ENCODE peak calls at places on chromosomes 13 and 19, in four cellular contexts. One of them, this sample, is unnamed.

GRCh38 chr13:23450340-23451046 is 17.0 kb upstream of the SACS start:
- ATAC-seq in CD4-positive, alpha-beta T cell: no peak
- ATAC-seq in foreskin keratinocyte: no peak
- ATAC-seq in sciatic nerve: no peak
- ATAC-seq in this sample: no peak

GRCh38 chr19:18156841-18157464 is 4.0 kb downstream of the PIK3R2 start:
- ATAC-seq in CD4-positive, alpha-beta T cell: no peak
- ATAC-seq in foreskin keratinocyte: no peak
- ATAC-seq in sciatic nerve: peak; percentile 21
- ATAC-seq in this sample: peak; percentile 47

GRCh38 chr13:110880627-110881026 is 34.2 kb downstream of the ANKRD10 start:
- ATAC-seq in CD4-positive, alpha-beta T cell: no peak
- ATAC-seq in foreskin keratinocyte: no peak
- ATAC-seq in sciatic nerve: no peak
- ATAC-seq in this sample: no peak

GRCh38 chr13:49429061-49429460 is 14.8 kb downstream of the CAB39L start:
- ATAC-seq in CD4-positive, alpha-beta T cell: no peak
- ATAC-seq in foreskin keratinocyte: no peak
- ATAC-seq in sciatic nerve: no peak
- ATAC-seq in this sample: no peak

GRCh38 chr19:51807111-51807701 is 12.2 kb downstream of the FPR3 start:
- ATAC-seq in CD4-positive, alpha-beta T cell: no peak
- ATAC-seq in foreskin keratinocyte: no peak
- ATAC-seq in sciatic nerve: no peak
- ATAC-seq in this sample: no peak

GRCh38 chr13:80086304-80086721 is 254.6 kb downstream of the SPRY2 start:
- ATAC-seq in CD4-positive, alpha-beta T cell: no peak
- ATAC-seq in foreskin keratinocyte: peak; percentile 94
- ATAC-seq in sciatic nerve: no peak
- ATAC-seq in this sample: peak; percentile 94

GRCh38 chr13:43730642-43731041 is 56.1 kb downstream of the ENOX1 start:
- ATAC-seq in CD4-positive, alpha-beta T cell: no peak
- ATAC-seq in foreskin keratinocyte: peak; percentile 87
- ATAC-seq in sciatic nerve: peak; percentile 45
- ATAC-seq in this sample: no peak

GRCh38 chr19:31263317-31263716 is 85.9 kb downstream of the TSHZ3 start:
- ATAC-seq in CD4-positive, alpha-beta T cell: no peak
- ATAC-seq in foreskin keratinocyte: no peak
- ATAC-seq in sciatic nerve: peak; percentile 24
- ATAC-seq in this sample: no peak

GRCh38 chr19:57802269-57802668 is 12.4 kb downstream of the ZNF552 start:
- ATAC-seq in CD4-positive, alpha-beta T cell: no peak
- ATAC-seq in foreskin keratinocyte: no peak
- ATAC-seq in sciatic nerve: no peak
- ATAC-seq in this sample: no peak

GRCh38 chr19:58021541-58022282 is 12.1 kb upstream of the ZSCAN1 start:
- ATAC-seq in CD4-positive, alpha-beta T cell: peak; percentile 95
- ATAC-seq in foreskin keratinocyte: no peak
- ATAC-seq in sciatic nerve: peak; percentile 87
- ATAC-seq in this sample: peak; percentile 42

GRCh38 chr13:32911506-32911905 is 104.7 kb upstream of the KL start:
- ATAC-seq in CD4-positive, alpha-beta T cell: no peak
- ATAC-seq in foreskin keratinocyte: peak; percentile 77
- ATAC-seq in sciatic nerve: peak; percentile 80
- ATAC-seq in this sample: peak; percentile 61

GRCh38 chr13:49653478-49653877 is 25.2 kb downstream of the ARL11 start:
- ATAC-seq in CD4-positive, alpha-beta T cell: no peak
- ATAC-seq in foreskin keratinocyte: no peak
- ATAC-seq in sciatic nerve: no peak
- ATAC-seq in this sample: no peak

GRCh38 chr13:114248011-114248410 is 13.3 kb downstream of the CDC16 start:
- ATAC-seq in CD4-positive, alpha-beta T cell: no peak
- ATAC-seq in foreskin keratinocyte: no peak
- ATAC-seq in sciatic nerve: no peak
- ATAC-seq in this sample: no peak

GRCh38 chr13:38086013-38086412 is 216.4 kb upstream of the TRPC4 start:
- ATAC-seq in CD4-positive, alpha-beta T cell: no peak
- ATAC-seq in foreskin keratinocyte: no peak
- ATAC-seq in sciatic nerve: no peak
- ATAC-seq in this sample: no peak

GRCh38 chr19:5705552-5705951 is 14.4 kb downstream of the LONP1 start:
- ATAC-seq in CD4-positive, alpha-beta T cell: no peak
- ATAC-seq in foreskin keratinocyte: no peak
- ATAC-seq in sciatic nerve: no peak
- ATAC-seq in this sample: no peak

GRCh38 chr13:63085851-63086250 is 1670.2 kb upstream of the PCDH20 start:
- ATAC-seq in CD4-positive, alpha-beta T cell: no peak
- ATAC-seq in foreskin keratinocyte: no peak
- ATAC-seq in sciatic nerve: no peak
- ATAC-seq in this sample: no peak

GRCh38 chr13:93751117-93751516 is 524.5 kb downstream of the GPC6 start:
- ATAC-seq in CD4-positive, alpha-beta T cell: no peak
- ATAC-seq in foreskin keratinocyte: no peak
- ATAC-seq in sciatic nerve: no peak
- ATAC-seq in this sample: no peak

GRCh38 chr19:5093297-5093858 is 124.5 kb downstream of the KDM4B start:
- ATAC-seq in CD4-positive, alpha-beta T cell: no peak
- ATAC-seq in foreskin keratinocyte: no peak
- ATAC-seq in sciatic nerve: peak; percentile 44
- ATAC-seq in this sample: no peak

GRCh38 chr19:33622809-33623511 is 1.2 kb downstream of the CHST8 start:
- ATAC-seq in CD4-positive, alpha-beta T cell: no peak
- ATAC-seq in foreskin keratinocyte: peak; percentile 16
- ATAC-seq in sciatic nerve: no peak
- ATAC-seq in this sample: no peak

GRCh38 chr13:107138987-107139386 is 571.0 kb upstream of the ARGLU1 start:
- ATAC-seq in CD4-positive, alpha-beta T cell: no peak
- ATAC-seq in foreskin keratinocyte: no peak
- ATAC-seq in sciatic nerve: peak; percentile 96
- ATAC-seq in this sample: no peak

GRCh38 chr19:35430382-35431146 is 17.5 kb upstream of the FFAR2 start:
- ATAC-seq in CD4-positive, alpha-beta T cell: no peak
- ATAC-seq in foreskin keratinocyte: no peak
- ATAC-seq in sciatic nerve: no peak
- ATAC-seq in this sample: no peak

GRCh38 chr13:113546571-113547247 is 37.8 kb upstream of the TFDP1 start:
- ATAC-seq in CD4-positive, alpha-beta T cell: no peak
- ATAC-seq in foreskin keratinocyte: no peak
- ATAC-seq in sciatic nerve: peak; percentile 93
- ATAC-seq in this sample: peak; percentile 15

GRCh38 chr13:26045123-26045522 is 6.7 kb downstream of the SHISA2 start:
- ATAC-seq in CD4-positive, alpha-beta T cell: no peak
- ATAC-seq in foreskin keratinocyte: no peak
- ATAC-seq in sciatic nerve: no peak
- ATAC-seq in this sample: no peak

GRCh38 chr13:102680842-102681725 is 13.8 kb downstream of the METTL21C start:
- ATAC-seq in CD4-positive, alpha-beta T cell: peak; percentile 82
- ATAC-seq in foreskin keratinocyte: no peak
- ATAC-seq in sciatic nerve: peak; percentile 51
- ATAC-seq in this sample: no peak